ENCODE peak calls at places on chromosomes 6 and 20, in nine cellular contexts. One of them, this sample, is unnamed.

GRCh38 chr20:48736231-48736630 is 91.6 kb downstream of the PREX1 start:
- DNase-seq in CMK: no peak
- DNase-seq in effector CD4-positive, alpha-beta T cell: no peak
- DNase-seq in prostate gland: no peak
- DNase-seq in GM04504: no peak
- DNase-seq in activated T-cell treated with anti-CD3 and anti-CD28 coated beads, Interleukin-2, amount 50 U/mL, for 48 hours: no peak
- DNase-seq in Right ventricle myocardium superior: no peak
- DNase-seq in upper lobe of right lung: no peak
- DNase-seq in EL: no peak
- DNase-seq in this sample: no peak

GRCh38 chr6:1679691-1680068 is 70.0 kb downstream of the FOXC1 start:
- DNase-seq in CMK: no peak
- DNase-seq in GM04504: no peak
- DNase-seq in EL: no peak
- DNase-seq in prostate gland: peak
- DNase-seq in Right ventricle myocardium superior: no peak
- DNase-seq in effector CD4-positive, alpha-beta T cell: no peak
- DNase-seq in activated T-cell treated with anti-CD3 and anti-CD28 coated beads, Interleukin-2, amount 50 U/mL, for 48 hours: no peak
- DNase-seq in upper lobe of right lung: no peak
- DNase-seq in this sample: no peak

GRCh38 chr20:13873814-13874213 is 89.0 kb downstream of the NDUFAF5 start:
- DNase-seq in GM04504: no peak
- DNase-seq in effector CD4-positive, alpha-beta T cell: no peak
- DNase-seq in CMK: no peak
- DNase-seq in EL: no peak
- DNase-seq in Right ventricle myocardium superior: no peak
- DNase-seq in upper lobe of right lung: no peak
- DNase-seq in prostate gland: no peak
- DNase-seq in activated T-cell treated with anti-CD3 and anti-CD28 coated beads, Interleukin-2, amount 50 U/mL, for 48 hours: no peak
- DNase-seq in this sample: no peak

GRCh38 chr6:15819841-15820240 is 157.0 kb upstream of the DTNBP1 start:
- DNase-seq in Right ventricle myocardium superior: no peak
- DNase-seq in activated T-cell treated with anti-CD3 and anti-CD28 coated beads, Interleukin-2, amount 50 U/mL, for 48 hours: no peak
- DNase-seq in GM04504: no peak
- DNase-seq in prostate gland: no peak
- DNase-seq in upper lobe of right lung: no peak
- DNase-seq in effector CD4-positive, alpha-beta T cell: no peak
- DNase-seq in CMK: no peak
- DNase-seq in EL: no peak
- DNase-seq in this sample: no peak

GRCh38 chr6:90790696-90791095 is 203.8 kb upstream of the MAP3K7 start:
- DNase-seq in effector CD4-positive, alpha-beta T cell: no peak
- DNase-seq in activated T-cell treated with anti-CD3 and anti-CD28 coated beads, Interleukin-2, amount 50 U/mL, for 48 hours: no peak
- DNase-seq in EL: peak
- DNase-seq in CMK: no peak
- DNase-seq in Right ventricle myocardium superior: no peak
- DNase-seq in GM04504: peak
- DNase-seq in upper lobe of right lung: no peak
- DNase-seq in prostate gland: no peak
- DNase-seq in this sample: no peak

GRCh38 chr6:34064675-34065074 is 81.2 kb downstream of the GRM4 start:
- DNase-seq in effector CD4-positive, alpha-beta T cell: no peak
- DNase-seq in Right ventricle myocardium superior: no peak
- DNase-seq in activated T-cell treated with anti-CD3 and anti-CD28 coated beads, Interleukin-2, amount 50 U/mL, for 48 hours: no peak
- DNase-seq in CMK: no peak
- DNase-seq in upper lobe of right lung: no peak
- DNase-seq in prostate gland: no peak
- DNase-seq in GM04504: no peak
- DNase-seq in EL: no peak
- DNase-seq in this sample: no peak

GRCh38 chr20:62907377-62908317 is 18.7 kb downstream of the DIDO1 start:
- DNase-seq in CMK: no peak
- DNase-seq in activated T-cell treated with anti-CD3 and anti-CD28 coated beads, Interleukin-2, amount 50 U/mL, for 48 hours: no peak
- DNase-seq in EL: no peak
- DNase-seq in Right ventricle myocardium superior: no peak
- DNase-seq in effector CD4-positive, alpha-beta T cell: no peak
- DNase-seq in upper lobe of right lung: no peak
- DNase-seq in GM04504: no peak
- DNase-seq in prostate gland: no peak
- DNase-seq in this sample: peak

GRCh38 chr20:58950603-58951002 is 30.5 kb upstream of the NELFCD start:
- DNase-seq in EL: no peak
- DNase-seq in Right ventricle myocardium superior: no peak
- DNase-seq in prostate gland: no peak
- DNase-seq in CMK: no peak
- DNase-seq in GM04504: no peak
- DNase-seq in activated T-cell treated with anti-CD3 and anti-CD28 coated beads, Interleukin-2, amount 50 U/mL, for 48 hours: no peak
- DNase-seq in upper lobe of right lung: no peak
- DNase-seq in effector CD4-positive, alpha-beta T cell: no peak
- DNase-seq in this sample: no peak

GRCh38 chr20:45406260-45407066 is 1.6 kb upstream of the DBNDD2 start:
- DNase-seq in upper lobe of right lung: peak
- DNase-seq in EL: peak
- DNase-seq in GM04504: no peak
- DNase-seq in effector CD4-positive, alpha-beta T cell: peak
- DNase-seq in activated T-cell treated with anti-CD3 and anti-CD28 coated beads, Interleukin-2, amount 50 U/mL, for 48 hours: peak
- DNase-seq in CMK: peak
- DNase-seq in prostate gland: peak
- DNase-seq in Right ventricle myocardium superior: peak
- DNase-seq in this sample: peak

This sample was measured in activated CD8-positive, alpha-beta memory T cell treated with anti-CD3 and anti-CD28 coated beads, Interleukin-2, amount 50 U/mL, for 48 hours.